ENCODE peak calls at places on chromosomes 3 and 15, in five cellular contexts. Z is CD14-positive monocyte, C is astrocyte of the cerebellum, L is vagina, N is mesothelial cell of epicardium. R is an unnamed sample.

GRCh38 chr3:42846682-42847522 is 28.8 kb downstream of the CYP8B1 start:
- DNase-seq in C (no peak), L (no peak), N (no peak), Z (peak), R (no peak)

GRCh38 chr3:66408458-66408857 is 92.4 kb downstream of the LRIG1 start:
- DNase-seq in Z (no peak), L (no peak), N (no peak), C (no peak), R (no peak)

GRCh38 chr15:68364028-68364659 is 67.8 kb downstream of the ITGA11 start:
- DNase-seq in N (no peak), L (no peak), C (no peak), Z (no peak), R (no peak)

GRCh38 chr15:37837276-37837675 is 97.2 kb upstream of the TMCO5A start:
- DNase-seq in C (peak), Z (no peak), L (no peak), N (no peak), R (no peak)

GRCh38 chr3:18194431-18194830 is 230.7 kb downstream of the SATB1 start:
- DNase-seq in Z (no peak), L (no peak), N (no peak), C (no peak), R (no peak)

GRCh38 chr15:80242132-80242769 is 9.8 kb downstream of the CTXND1 start:
- DNase-seq in L (peak), N (no peak), Z (no peak), C (no peak), R (no peak)

GRCh38 chr3:99579246-99579645 is 59.1 kb upstream of the COL8A1 start:
- DNase-seq in C (peak), L (no peak), N (no peak), Z (no peak), R (no peak)

GRCh38 chr3:142210144-142210543 is 15.2 kb downstream of the GK5 start:
- DNase-seq in Z (no peak), N (no peak), C (no peak), L (no peak), R (no peak)

GRCh38 chr15:33612721-33613304 is 302.0 kb downstream of the RYR3 start:
- DNase-seq in L (no peak), N (no peak), Z (no peak), C (peak), R (no peak)

GRCh38 chr15:90062023-90062728 is 40.1 kb downstream of the IDH2 start:
- DNase-seq in C (no peak), Z (no peak), N (no peak), L (no peak), R (no peak)

GRCh38 chr3:61617041-61617440 is 55.7 kb downstream of the PTPRG start:
- DNase-seq in Z (no peak), N (no peak), C (no peak), L (no peak), R (no peak)

GRCh38 chr3:12553921-12554391 is 2.9 kb upstream of the MKRN2 start:
- DNase-seq in C (no peak), N (no peak), L (no peak), Z (no peak), R (peak)

GRCh38 chr3:178419078-178419477 is 117.2 kb upstream of the KCNMB2 start:
- DNase-seq in C (no peak), L (no peak), N (no peak), Z (no peak), R (no peak)

GRCh38 chr3:178420033-178420432 is 116.2 kb upstream of the KCNMB2 start:
- DNase-seq in Z (no peak), N (no peak), L (no peak), C (no peak), R (no peak)

GRCh38 chr3:178421069-178421468 is 115.2 kb upstream of the KCNMB2 start:
- DNase-seq in L (no peak), C (no peak), N (no peak), Z (no peak), R (no peak)

GRCh38 chr3:178417736-178418135 is 118.5 kb upstream of the KCNMB2 start:
- DNase-seq in L (no peak), C (peak), N (no peak), Z (no peak), R (no peak)

DNA sequence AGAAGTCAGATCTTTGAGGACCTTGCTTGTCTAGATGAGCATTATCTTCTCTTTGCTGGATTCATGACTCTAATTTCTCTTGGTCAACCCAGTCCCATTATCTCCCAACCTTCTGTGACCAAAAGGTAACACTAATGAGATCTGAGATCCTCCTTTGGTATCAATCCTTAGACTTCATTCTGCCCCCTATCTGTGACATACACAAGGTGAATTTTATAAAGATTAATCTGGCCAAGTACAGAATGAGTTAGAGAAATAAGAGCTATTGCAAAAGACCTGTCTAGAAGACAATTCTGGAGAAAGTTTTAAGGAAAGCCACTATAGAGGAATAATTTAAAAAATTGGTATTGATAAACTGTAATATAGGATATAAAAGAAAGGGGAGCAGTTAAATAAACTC is 113.8 kb upstream of the KCNMB2 start:
- DNase-seq in Z (no peak), N (no peak), L (no peak), C (no peak), R (no peak)
- TF ChIP-seq CTCF in Z (no peak), N (peak), L (no peak), C (no peak), R (no peak)

GRCh38 chr15:66220587-66220986 is 33.0 kb downstream of the MEGF11 start:
- DNase-seq in Z (no peak), N (no peak), L (no peak), C (no peak), R (no peak)
- TF ChIP-seq CTCF in Z (peak), N (no peak), L (no peak), C (no peak), R (no peak)

GRCh38 chr3:178947738-178948137 is 123.9 kb downstream of the ZMAT3 start:
- DNase-seq in C (no peak), L (no peak), Z (no peak), N (no peak), R (no peak)
- TF ChIP-seq CTCF in C (no peak), L (no peak), Z (no peak), N (no peak), R (no peak)

GRCh38 chr3:155407971-155408370 is 114.5 kb upstream of the STRIT1 start:
- DNase-seq in C (no peak), L (no peak), N (no peak), Z (no peak), R (no peak)

GRCh38 chr3:155412856-155413255 is 119.4 kb upstream of the STRIT1 start:
- DNase-seq in L (no peak), N (no peak), C (no peak), Z (no peak), R (no peak)

GRCh38 chr3:155407331-155407730 is 113.8 kb upstream of the STRIT1 start:
- DNase-seq in N (no peak), L (no peak), C (no peak), Z (no peak), R (no peak)

GRCh38 chr3:155409336-155409735 is 115.9 kb upstream of the STRIT1 start:
- DNase-seq in Z (no peak), C (no peak), L (no peak), N (no peak), R (no peak)

DNA sequence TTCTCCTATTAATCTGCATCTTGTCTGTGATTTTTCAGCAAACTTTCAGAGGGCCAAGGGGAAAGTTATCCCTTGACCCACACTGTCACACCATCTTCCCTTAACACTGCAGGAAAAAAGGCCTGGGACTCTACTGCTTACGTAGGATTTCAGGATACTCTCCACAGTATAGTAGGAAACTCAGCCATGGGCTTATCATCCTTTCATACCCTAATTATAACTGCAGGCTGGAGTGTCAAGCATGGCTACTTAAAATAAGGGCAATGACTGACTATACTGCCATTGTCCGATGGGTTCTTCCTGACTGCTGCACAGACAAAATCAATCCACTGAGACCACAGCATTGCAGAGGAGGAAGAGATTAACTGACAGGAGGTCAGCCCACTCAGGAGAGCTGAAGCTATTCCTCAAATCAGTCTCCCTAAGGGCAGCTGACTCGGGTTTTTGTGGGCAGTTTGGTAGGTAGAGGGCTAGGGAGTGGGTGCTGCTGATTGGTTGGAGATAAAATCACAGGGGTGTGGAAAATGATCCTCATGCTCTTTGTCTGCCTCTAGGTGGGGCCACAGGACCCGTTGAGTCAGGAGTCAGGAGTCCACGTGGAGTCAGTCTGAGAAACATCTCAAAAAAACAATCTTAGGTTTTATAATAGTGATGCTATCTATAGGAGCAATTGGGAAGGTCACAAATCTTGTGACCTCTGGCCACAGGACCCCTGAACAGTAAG is 118.2 kb upstream of the STRIT1 start:
- DNase-seq in L (no peak), Z (no peak), C (no peak), N (no peak), R (no peak)
- TF ChIP-seq CTCF in L (no peak), Z (no peak), C (no peak), N (no peak), R (no peak)

GRCh38 chr3:73332558-73332957 is 271.1 kb downstream of the EBLN2 start:
- DNase-seq in L (no peak), C (no peak), N (no peak), Z (no peak), R (no peak)

GRCh38 chr3:73321286-73321685 is 259.8 kb downstream of the EBLN2 start:
- DNase-seq in L (no peak), N (no peak), C (no peak), Z (no peak), R (no peak)

GRCh38 chr3:73324203-73325155 is 263.0 kb downstream of the EBLN2 start:
- DNase-seq in L (no peak), Z (no peak), C (no peak), N (no peak), R (no peak)

GRCh38 chr3:73327052-73327451 is 265.6 kb downstream of the EBLN2 start:
- DNase-seq in Z (no peak), C (no peak), L (no peak), N (no peak), R (no peak)
- TF ChIP-seq CTCF in Z (no peak), C (no peak), L (no peak), N (no peak), R (no peak)

DNA sequence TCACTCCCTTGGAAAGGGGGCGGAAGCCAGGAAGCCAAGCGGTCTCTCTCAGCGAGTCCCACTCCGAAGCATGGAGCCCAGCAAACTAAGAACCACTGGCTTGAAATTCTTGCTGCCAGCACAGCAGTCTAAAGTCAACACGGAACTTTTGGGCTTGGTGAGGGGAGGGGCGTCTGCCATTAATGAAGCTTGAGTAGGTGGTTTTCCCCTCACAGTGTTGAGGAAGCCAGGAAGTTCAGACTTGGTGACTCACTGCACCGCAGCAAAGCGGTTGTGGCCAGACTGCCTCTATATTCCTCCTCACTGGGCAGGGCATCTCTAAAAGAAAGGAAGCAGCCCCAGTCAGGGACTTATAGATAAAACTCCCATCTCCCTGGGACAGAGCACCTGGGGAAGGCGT is 665.4 kb upstream of the CBLB start:
- DNase-seq in L (no peak), Z (no peak), C (peak), N (no peak), R (no peak)
- TF ChIP-seq CTCF in L (no peak), Z (no peak), C (no peak), N (no peak), R (no peak)